ENCODE peak calls at places on chromosome 21, in four cellular contexts. T is stimulated activated CD4-positive, alpha-beta T cell treated with anti-CD3 and anti-CD28 coated beads, Interleukin-2, amount 100 ng/mL, for 48 hours; R is AG09309; H is transverse colon. Y is an unnamed sample.

GRCh38 chr21:31873275-31873695 is 465 bp downstream of the HUNK start:
- DNase-seq in T (peak), R (no peak), H (peak), Y (no peak)

GRCh38 chr21:46425566-46425965 is 33.1 kb upstream of the DIP2A start:
- DNase-seq in T (no peak), R (no peak), H (no peak), Y (no peak)

GRCh38 chr21:43340491-43341348 is 86.2 kb downstream of the SIK1 start:
- DNase-seq in T (no peak), R (peak), H (peak), Y (no peak)

GRCh38 chr21:33947451-33948095 is 32.0 kb upstream of the ATP5PO start:
- DNase-seq in T (peak), R (peak), H (peak), Y (no peak)

GRCh38 chr21:37006521-37007291 is at the start of gene RIPPLY3:
- DNase-seq in T (peak), R (no peak), H (no peak), Y (no peak)

GRCh38 chr21:38505654-38506523 is 7.6 kb upstream of the ERG start:
- DNase-seq in T (no peak), R (peak), H (no peak), Y (no peak)

GRCh38 chr21:28423521-28423920 is 569.2 kb downstream of the LTN1 start:
- DNase-seq in T (no peak), R (no peak), H (no peak), Y (no peak)

GRCh38 chr21:43304206-43304605 is 122.7 kb downstream of the SIK1 start:
- DNase-seq in T (no peak), R (no peak), H (no peak), Y (no peak)

GRCh38 chr21:43854773-43855633 is 10.0 kb upstream of the AGPAT3 start:
- DNase-seq in T (peak), R (no peak), H (no peak), Y (no peak)

GRCh38 chr21:28932717-28933116 is 60.0 kb downstream of the LTN1 start:
- DNase-seq in T (no peak), R (no peak), H (no peak), Y (no peak)

GRCh38 chr21:45865106-45865835 is 116.3 kb upstream of the COL6A1 start:
- DNase-seq in T (no peak), R (peak), H (no peak), Y (no peak)

GRCh38 chr21:42271065-42271464 is 44.1 kb downstream of the TFF3 start:
- DNase-seq in T (no peak), R (no peak), H (no peak), Y (no peak)

GRCh38 chr21:42495765-42496119 is 282 bp downstream of the RSPH1 start:
- DNase-seq in T (no peak), R (no peak), H (peak), Y (no peak)

GRCh38 chr21:42666023-42666747 is 12.8 kb downstream of the PDE9A start:
- DNase-seq in T (peak), R (no peak), H (peak), Y (no peak)

GRCh38 chr21:45488839-45489479 is 53.3 kb downstream of the SLC19A1 start:
- DNase-seq in T (no peak), R (no peak), H (no peak), Y (no peak)